ENCODE peak calls at places on chromosome 4, in ten cellular contexts. M, Z, L, F, B, Y, U, K, V and R are unnamed samples.

GRCh38 chr4:163554870-163555465 is 60.5 kb downstream of the TMA16 start:
- DNase-seq in V (no peak), F (no peak), M (no peak), Y (no peak), L (no peak), U (no peak), K (no peak), Z (no peak), B (no peak), R (no peak)

GRCh38 chr4:78951862-78952472 is 12.7 kb upstream of the PAQR3 start:
- DNase-seq in B (no peak), Y (peak; percentile 46), V (peak; percentile 28), U (no peak), F (no peak), Z (no peak), L (no peak), M (no peak), K (no peak), R (no peak)

GRCh38 chr4:6896035-6896434 is 13.6 kb upstream of the TBC1D14 start:
- DNase-seq in F (no peak), V (no peak), Z (no peak), Y (no peak), M (no peak), L (no peak), K (no peak), B (no peak), U (no peak), R (no peak)

GRCh38 chr4:79852305-79852730 is 220.7 kb downstream of the ANTXR2 start:
- DNase-seq in V (no peak), M (peak; percentile 29), L (peak; percentile 47), U (no peak), Y (no peak), Z (no peak), K (no peak), F (peak; percentile 9), B (no peak), R (no peak)

GRCh38 chr4:101596786-101597185 is 193.7 kb upstream of the BANK1 start:
- DNase-seq in V (no peak), U (no peak), L (no peak), F (no peak), B (no peak), Y (no peak), M (no peak), Z (no peak), K (no peak), R (no peak)

GRCh38 chr4:48651869-48652447 is 128.1 kb downstream of the FRYL start:
- DNase-seq in L (no peak), Y (no peak), Z (no peak), F (no peak), V (no peak), K (no peak), U (no peak), B (no peak), M (no peak), R (peak; percentile 54)

GRCh38 chr4:119103263-119103662 is 32.4 kb upstream of the MYOZ2 start:
- DNase-seq in K (peak; percentile 72), U (no peak), L (peak; percentile 58), M (no peak), Z (peak; percentile 71), V (no peak), F (peak; percentile 41), Y (no peak), B (no peak), R (peak; percentile 99)

GRCh38 chr4:20954541-20954940 is 254.3 kb downstream of the PACRGL start:
- DNase-seq in F (no peak), V (no peak), Z (no peak), B (no peak), M (no peak), U (no peak), K (no peak), Y (no peak), L (no peak), R (no peak)

GRCh38 chr4:17236686-17237085 is 275.2 kb downstream of the QDPR start:
- DNase-seq in F (no peak), M (no peak), L (no peak), Y (no peak), Z (no peak), K (no peak), U (no peak), V (no peak), B (no peak), R (peak; percentile 63)

GRCh38 chr4:93879919-93880318 is 51.4 kb downstream of the ATOH1 start:
- DNase-seq in L (no peak), Z (no peak), Y (no peak), U (no peak), M (no peak), V (no peak), K (no peak), B (no peak), F (no peak), R (no peak)

GRCh38 chr4:138669479-138670165 is 346.0 kb upstream of the NOCT start:
- DNase-seq in Z (no peak), K (no peak), Y (no peak), M (no peak), L (no peak), F (no peak), U (no peak), V (no peak), B (no peak), R (no peak)

GRCh38 chr4:7798215-7798995 is 141.3 kb downstream of the AFAP1 start:
- DNase-seq in K (no peak), V (no peak), M (no peak), L (no peak), U (no peak), B (no peak), F (no peak), Z (peak; percentile 77), Y (peak; percentile 56), R (no peak)

GRCh38 chr4:168844261-168845039 is 165.6 kb downstream of the CBR4 start:
- DNase-seq in M (no peak), L (no peak), Y (no peak), Z (no peak), B (no peak), U (no peak), F (no peak), V (no peak), K (no peak), R (peak; percentile 48)

GRCh38 chr4:155805016-155805415 is 46.2 kb downstream of the GUCY1B1 start:
- DNase-seq in V (no peak), U (no peak), Z (no peak), Y (no peak), M (no peak), F (no peak), L (no peak), B (no peak), K (no peak), R (no peak)

DNA sequence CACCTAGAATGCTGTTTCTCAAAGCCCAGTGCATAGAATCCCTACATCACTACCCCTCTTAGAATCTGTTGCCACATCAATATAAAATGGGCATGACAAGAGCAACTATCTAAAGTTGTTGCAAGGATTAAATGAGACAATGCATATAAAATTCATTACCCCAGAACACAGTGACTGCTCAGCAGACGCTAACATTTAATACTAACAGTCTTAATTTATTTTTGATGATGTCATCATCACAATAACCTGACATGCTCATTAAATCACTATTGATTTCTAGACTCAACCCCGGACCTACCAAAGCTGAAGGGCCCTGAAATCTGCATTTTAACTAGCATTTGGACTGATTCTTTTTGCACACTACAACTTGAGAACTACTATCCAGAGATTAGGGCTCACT is 3.9 kb downstream of the ARSJ start:
- DNase-seq in Z (no peak), U (no peak), K (no peak), V (no peak), M (no peak), Y (no peak), L (no peak), B (no peak), F (no peak), R (no peak)
- H3K4me3 ChIP-seq in Z (peak overlapping the region; percentile 92), U (peak overlapping the region; percentile 92), K (peak overlapping the region; percentile 81), V (no peak overlapping the region), M (no peak overlapping the region), Y (no peak overlapping the region), L (no peak overlapping the region), B (no peak overlapping the region), F (no peak overlapping the region), R (peak overlapping the region; percentile 77)

GRCh38 chr4:5710065-5710961 is 688 bp upstream of the EVC start:
- DNase-seq in B (no peak), F (no peak), V (no peak), M (no peak), Z (no peak), K (no peak), L (no peak), Y (no peak), U (no peak), R (no peak)
- TF ChIP-seq CTCF in B (no peak), F (no peak), V (no peak), M (no peak), Z (peak; percentile 37), K (peak; percentile 65), L (no peak), Y (peak; percentile 21), U (peak; percentile 48), R (peak; percentile 59)

DNA sequence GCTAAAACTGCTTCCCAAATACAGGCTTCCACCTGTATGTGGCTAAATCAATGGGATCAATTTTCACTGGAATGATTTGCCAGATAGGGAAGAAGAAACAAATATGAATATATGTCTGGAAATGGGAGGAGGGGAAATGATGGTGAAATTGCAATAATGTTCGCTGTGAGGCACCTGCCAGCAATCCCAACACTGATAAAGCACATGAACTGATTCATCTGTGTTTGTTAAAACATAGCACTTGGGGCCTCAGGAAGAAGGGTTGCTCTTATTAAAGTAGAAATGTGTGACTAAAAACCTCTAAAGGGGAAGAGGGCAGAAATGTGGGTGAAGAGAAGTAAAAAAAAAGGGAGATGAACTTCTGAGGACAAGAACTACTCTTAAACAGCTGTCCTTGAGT is 101.4 kb downstream of the C4orf51 start:
- DNase-seq in V (no peak), F (no peak), Y (no peak), U (no peak), K (no peak), L (no peak), Z (no peak), M (no peak), B (no peak), R (no peak)
- H3K36me3 ChIP-seq in V (no peaks in the 10 kb centered on the region), F (no peaks in the 10 kb centered on the region), Y (no peaks in the 10 kb centered on the region), U (peaks cover 7% of the 10 kb centered on the region), K (no peaks in the 10 kb centered on the region), L (peaks cover 25% of the 10 kb centered on the region), Z (peaks cover 9% of the 10 kb centered on the region), M (no peaks in the 10 kb centered on the region), B (no peaks in the 10 kb centered on the region), R (peaks cover 1% of the 10 kb centered on the region)

GRCh38 chr4:41747230-41748055 is 1.1 kb downstream of the PHOX2B start:
- DNase-seq in K (no peak), Z (no peak), V (no peak), F (no peak), Y (no peak), M (no peak), U (no peak), L (no peak), B (no peak), R (no peak)

GRCh38 chr4:41746440-41747229 is 1.9 kb downstream of the PHOX2B start:
- DNase-seq in K (no peak), F (no peak), L (no peak), B (no peak), U (no peak), V (no peak), M (no peak), Z (no peak), Y (no peak), R (no peak)

GRCh38 chr4:41746025-41746439 is 2.5 kb downstream of the PHOX2B start:
- DNase-seq in B (no peak), Y (no peak), K (no peak), L (no peak), Z (no peak), U (no peak), M (no peak), F (no peak), V (no peak), R (no peak)

GRCh38 chr4:41745292-41746024 is 3.1 kb downstream of the PHOX2B start:
- DNase-seq in K (no peak), Y (no peak), F (no peak), Z (no peak), U (no peak), L (no peak), M (no peak), V (no peak), B (no peak), R (no peak)

GRCh38 chr4:41744572-41745291 is 3.8 kb downstream of the PHOX2B start:
- DNase-seq in B (no peak), M (no peak), Y (no peak), U (no peak), V (no peak), Z (no peak), L (no peak), K (no peak), F (no peak), R (no peak)
- H3K4me3 ChIP-seq in B (no peak overlapping the region), M (no peak overlapping the region), Y (no peak overlapping the region), U (no peak overlapping the region), V (no peak overlapping the region), Z (no peak overlapping the region), L (no peak overlapping the region), K (no peak overlapping the region), F (no peak overlapping the region), R (no peak overlapping the region)